ENCODE peak calls at places on chromosomes 11 and 22, in nine cellular contexts. N, C, I, W, R, B, M, Y and T are unnamed samples. For H3K4me1, the result is how much of the 10 kb centered on the place peaks cover.

GRCh38 chr11:25981998-25982397 is 349.9 kb upstream of the ANO3 start:
- DNase-seq in Y (peak), R (no peak), W (peak), B (no peak), M (no peak), I (peak), N (no peak), C (no peak), T (no peak)

GRCh38 chr11:121358775-121359174 is 66.2 kb downstream of the SC5D start:
- DNase-seq in M (no peak), R (no peak), B (no peak), W (no peak), Y (no peak), C (no peak), N (no peak), I (no peak), T (peak)

GRCh38 chr22:32637951-32638350 is 163.3 kb downstream of the FBXO7 start:
- DNase-seq in R (no peak), I (no peak), C (no peak), B (no peak), W (no peak), N (no peak), Y (no peak), M (no peak), T (no peak)

GRCh38 chr22:48892571-48893287 is 934.9 kb downstream of the BRD1 start:
- DNase-seq in M (no peak), Y (no peak), C (no peak), B (no peak), N (no peak), W (no peak), I (no peak), R (no peak), T (no peak)

GRCh38 chr22:27224485-27225364 is 567.3 kb downstream of the MIAT start:
- DNase-seq in W (no peak), I (peak), B (peak), M (peak), R (no peak), N (no peak), C (no peak), Y (peak), T (no peak)

GRCh38 chr11:129657866-129658557 is 157.6 kb upstream of the TMEM45B start:
- DNase-seq in C (no peak), I (no peak), N (no peak), B (no peak), R (no peak), M (no peak), Y (no peak), W (no peak), T (no peak)

GRCh38 chr11:68040957-68041591 is 2.2 kb downstream of the TCIRG1 start:
- DNase-seq in M (peak), C (peak), W (peak), N (no peak), B (peak), Y (no peak), R (no peak), I (no peak), T (no peak)

GRCh38 chr11:69637956-69638871 is 2.7 kb upstream of the CCND1 start:
- DNase-seq in M (no peak), I (peak), C (peak), B (no peak), R (peak), N (peak), Y (no peak), W (peak), T (no peak)

GRCh38 chr11:110859998-110860397 is 147.8 kb upstream of the ARHGAP20 start:
- DNase-seq in R (no peak), I (no peak), M (no peak), B (no peak), N (no peak), Y (no peak), W (no peak), C (no peak), T (no peak)

GRCh38 chr11:3340025-3340424 is 38.9 kb downstream of the ZNF195 start:
- DNase-seq in C (no peak), R (peak), N (no peak), M (no peak), B (no peak), W (no peak), I (peak), Y (no peak), T (no peak)

GRCh38 chr11:117621226-117621625 is 175.8 kb downstream of the DSCAML1 start:
- DNase-seq in C (no peak), I (peak), M (no peak), N (no peak), B (no peak), R (peak), Y (no peak), W (no peak), T (no peak)

GRCh38 chr11:107683807-107684206 is 28.0 kb downstream of the SLN start:
- DNase-seq in N (no peak), I (no peak), C (no peak), M (no peak), Y (no peak), W (no peak), B (no peak), R (peak), T (no peak)

GRCh38 chr11:107688322-107688918 is 23.4 kb downstream of the SLN start:
- DNase-seq in Y (no peak), B (no peak), W (no peak), M (no peak), C (no peak), R (no peak), N (no peak), I (no peak), T (no peak)

GRCh38 chr11:107691003-107691402 is 20.9 kb downstream of the SLN start:
- DNase-seq in I (peak), Y (no peak), W (no peak), C (no peak), M (no peak), R (no peak), B (no peak), N (no peak), T (no peak)

GRCh38 chr11:107695446-107695845 is 16.4 kb downstream of the SLN start:
- DNase-seq in I (peak), M (no peak), Y (no peak), B (no peak), C (no peak), R (no peak), W (no peak), N (no peak), T (no peak)

GRCh38 chr11:107689317-107690202 is 22.3 kb downstream of the SLN start:
- DNase-seq in M (peak), C (peak), I (peak), B (peak), W (peak), Y (peak), N (peak), R (peak), T (peak)
- TF ChIP-seq CTCF in M (no peak), C (peak), I (peak), B (peak), W (peak), Y (peak), N (no peak), R (peak), T (peak)

GRCh38 chr22:35634015-35634414 is 14.2 kb upstream of the APOL6 start:
- DNase-seq in W (no peak), I (no peak), C (peak), R (no peak), M (no peak), N (no peak), Y (no peak), B (no peak), T (no peak)
- H3K4me1 ChIP-seq in W (under half), I (under half), C (under half), R (under half), M (under half), N (under half), Y (under half), B (under half), T (under half)

GRCh38 chr22:50314455-50315288 is 7.2 kb upstream of the PLXNB2 start:
- DNase-seq in I (no peak), C (no peak), N (peak), B (no peak), Y (no peak), M (no peak), R (no peak), W (no peak), T (no peak)
- TF ChIP-seq POLR2A in I (no peak), C (no peak), N (no peak), B (no peak), Y (no peak), M (no peak), R (no peak), W (peak), T (no peak)

DNA sequence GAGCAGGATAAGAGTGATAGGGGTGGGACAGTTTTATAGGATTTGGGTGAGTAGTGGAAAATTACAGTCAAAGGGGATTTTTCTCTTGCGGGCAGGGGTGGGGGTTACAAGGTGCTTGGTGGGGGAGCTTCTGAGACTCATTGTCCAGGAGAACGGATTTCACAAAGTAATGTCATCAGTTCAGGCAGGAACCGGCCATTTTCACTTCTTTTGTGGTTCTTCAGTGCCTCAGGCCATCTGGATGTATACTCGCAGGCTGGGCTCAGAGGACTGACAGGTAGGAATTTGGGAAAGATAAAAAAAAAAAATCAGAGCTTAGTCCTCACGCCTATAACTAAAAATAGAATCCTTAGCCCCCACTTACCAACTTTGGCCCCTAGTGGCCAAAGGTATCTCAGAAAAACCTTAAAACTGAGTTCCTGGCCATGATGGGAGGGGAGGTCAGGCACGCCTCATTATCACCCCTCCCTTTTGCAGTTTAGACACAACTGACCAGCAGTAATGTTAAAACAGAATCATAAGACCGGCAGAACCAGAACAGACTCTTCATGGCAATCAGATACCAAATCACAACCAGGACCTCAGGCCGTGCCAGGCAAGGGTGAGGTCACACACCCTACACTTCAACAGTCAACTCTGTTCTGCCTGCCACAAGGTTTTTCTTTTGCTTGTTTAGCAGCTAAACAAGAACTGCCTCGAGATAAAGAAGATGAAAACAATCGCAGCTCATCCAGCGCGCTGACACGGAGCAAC is 8.9 kb upstream of the APOBEC3G start:
- DNase-seq in I (no peak), C (no peak), B (no peak), N (no peak), M (no peak), W (no peak), Y (no peak), R (no peak), T (no peak)
- TF ChIP-seq CTCF in I (no peak), C (no peak), B (no peak), N (no peak), M (no peak), W (no peak), Y (no peak), R (peak), T (no peak)

DNA sequence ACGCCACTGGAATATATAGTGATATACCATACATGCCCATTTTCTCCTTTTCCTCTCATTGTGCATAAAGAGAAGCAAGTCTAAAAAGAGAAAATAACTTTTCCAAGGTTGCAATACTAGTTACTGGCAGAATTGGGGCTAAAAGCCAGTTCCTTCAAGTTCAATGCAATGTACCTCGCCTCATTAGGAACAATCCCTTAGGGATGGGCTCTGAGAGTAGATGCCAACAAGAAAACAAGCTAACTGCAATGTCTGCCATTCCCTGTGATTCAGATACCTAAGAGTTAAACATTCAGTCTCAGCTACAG is 114.3 kb downstream of the RBFOX2 start:
- DNase-seq in B (no peak), R (no peak), M (no peak), I (no peak), W (no peak), Y (no peak), C (no peak), N (no peak), T (no peak)
- H3K4me1 ChIP-seq in B (under half), R (under half), M (under half), I (under half), W (half or more), Y (under half), C (half or more), N (half or more), T (under half)

GRCh38 chr22:41745968-41746367 is 46.7 kb downstream of the MEI1 start:
- DNase-seq in I (no peak), R (no peak), C (no peak), Y (no peak), N (no peak), W (no peak), B (no peak), M (no peak), T (no peak)
- TF ChIP-seq POLR2A in I (no peak), R (no peak), C (no peak), Y (no peak), N (no peak), W (no peak), B (no peak), M (no peak), T (no peak)

DNA sequence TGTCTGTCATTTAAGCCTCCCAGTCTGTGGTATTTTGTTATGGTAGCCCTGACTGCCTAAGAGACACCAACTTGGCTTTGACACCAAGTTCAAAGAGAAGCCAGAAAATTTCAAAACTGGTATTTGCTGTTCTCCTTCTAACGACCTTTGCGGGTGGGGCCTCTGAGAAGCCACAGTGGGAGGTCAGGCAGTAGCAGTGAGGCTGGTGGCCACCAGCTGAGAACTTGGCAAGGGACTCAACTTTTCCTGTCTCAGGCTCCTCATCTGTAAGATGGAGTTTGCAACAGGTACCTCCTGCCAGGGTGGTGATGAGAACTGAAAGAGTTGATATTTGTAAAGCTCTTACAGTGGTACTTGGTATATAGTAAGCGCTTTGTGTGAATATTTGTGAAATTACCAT is 183.4 kb downstream of the BCR start:
- DNase-seq in M (no peak), Y (no peak), B (no peak), N (no peak), W (no peak), C (no peak), R (no peak), I (no peak), T (no peak)
- TF ChIP-seq CTCF in M (no peak), Y (no peak), B (no peak), N (no peak), W (no peak), C (no peak), R (no peak), I (no peak), T (no peak)

DNA sequence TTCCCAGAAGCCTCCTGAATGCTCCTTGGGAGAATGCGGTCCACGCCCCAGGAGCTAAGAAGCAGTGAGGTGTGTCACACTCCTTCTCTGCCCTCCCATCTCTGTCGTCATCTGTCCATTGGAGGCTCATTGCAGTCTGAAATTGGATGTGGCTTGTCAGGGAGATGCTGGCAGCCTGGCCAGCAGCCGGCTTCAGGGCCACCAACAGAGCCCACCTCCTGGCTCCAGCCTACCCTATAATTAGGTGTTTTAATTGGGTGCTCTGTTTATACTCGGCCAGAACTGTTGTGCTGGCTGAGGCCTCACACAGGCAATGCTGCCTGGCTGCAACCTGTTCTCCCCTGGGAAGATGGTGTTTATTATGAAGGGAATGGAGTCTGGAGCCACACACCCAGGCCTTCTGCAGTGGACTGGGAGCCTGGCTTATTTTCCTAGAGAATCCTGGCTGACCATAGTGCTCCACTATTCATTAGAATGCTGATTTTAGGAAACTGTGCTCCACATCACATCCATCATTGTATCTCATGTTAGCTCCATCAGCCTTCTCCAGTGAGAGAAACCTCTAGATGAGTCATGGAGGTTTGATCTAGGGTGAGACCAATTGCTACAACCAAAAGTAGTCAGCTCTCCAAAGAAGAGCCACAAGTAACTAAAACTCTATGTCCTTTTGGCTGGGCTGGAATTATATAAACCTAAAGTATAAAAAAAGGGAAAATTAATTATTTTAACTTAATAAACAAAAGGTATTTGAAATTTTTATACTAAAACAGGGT is 86.8 kb upstream of the CRTAM start:
- DNase-seq in W (no peak), M (no peak), B (no peak), N (no peak), Y (no peak), C (peak), I (peak), R (no peak), T (no peak)
- H3K4me1 ChIP-seq in W (under half), M (under half), B (under half), N (under half), Y (under half), C (under half), I (under half), R (under half), T (under half)

GRCh38 chr11:17929171-17929570 is 83.7 kb downstream of the SERGEF start:
- DNase-seq in B (no peak), N (no peak), R (no peak), I (no peak), C (no peak), W (no peak), Y (no peak), M (no peak), T (no peak)
- TF ChIP-seq POLR2A in B (no peak), N (no peak), R (no peak), I (no peak), C (no peak), W (no peak), Y (no peak), M (no peak), T (no peak)

GRCh38 chr22:50274311-50274710 is 4.1 kb upstream of the MAPK11 start:
- DNase-seq in B (no peak), R (no peak), C (no peak), M (peak), I (peak), N (peak), Y (peak), W (peak), T (peak)
- TF ChIP-seq CTCF in B (peak), R (peak), C (peak), M (no peak), I (peak), N (no peak), Y (peak), W (no peak), T (no peak)